ENCODE peak calls at places on chromosomes 1 and 21, in six cellular contexts. E is lower leg skin, U is occipital lobe, P is small intestine, Y is mesenchymal stem cell, N is HS-5. X is an unnamed sample.

GRCh38 chr1:246365708-246366107 is 141.4 kb downstream of the SMYD3 start:
- DNase-seq in P (no peak), U (no peak), Y (no peak), E (no peak), N (no peak), X (no peak)

GRCh38 chr1:223748405-223748772 is 36.0 kb downstream of the CAPN2 start:
- DNase-seq in U (peak), N (no peak), E (no peak), P (peak), Y (peak), X (no peak)

GRCh38 chr1:204828352-204828850 is 42.3 kb upstream of the NFASC start:
- DNase-seq in U (peak), Y (peak), P (peak), E (no peak), N (no peak), X (peak)

GRCh38 chr1:160194737-160195059 is 4.3 kb downstream of the CASQ1 start:
- DNase-seq in Y (no peak), N (no peak), U (no peak), P (no peak), E (no peak), X (no peak)

GRCh38 chr1:28518745-28519341 is 13.0 kb downstream of the RCC1 start:
- DNase-seq in P (peak), N (no peak), E (no peak), Y (peak), U (no peak), X (no peak)

GRCh38 chr1:171251042-171251740 is 2.9 kb downstream of the FMO1 start:
- DNase-seq in U (no peak), E (no peak), N (no peak), Y (peak), P (peak), X (no peak)

GRCh38 chr1:156551066-156551643 is 21.2 kb downstream of the IQGAP3 start:
- DNase-seq in U (no peak), P (no peak), E (no peak), N (no peak), Y (no peak), X (no peak)

GRCh38 chr1:21239181-21239580 is 51.1 kb downstream of the ECE1 start:
- DNase-seq in P (no peak), E (no peak), U (no peak), N (no peak), Y (no peak), X (peak)

GRCh38 chr1:207829576-207829975 is 77.7 kb downstream of the CD46 start:
- DNase-seq in P (no peak), U (no peak), E (no peak), Y (no peak), N (no peak), X (no peak)

GRCh38 chr1:9870572-9870971 is 39.5 kb downstream of the CTNNBIP1 start:
- DNase-seq in E (no peak), Y (no peak), P (no peak), N (no peak), U (no peak), X (peak)

GRCh38 chr1:11680270-11681070 is 478 bp downstream of the MAD2L2 start:
- DNase-seq in E (peak), U (no peak), N (no peak), Y (peak), P (no peak), X (no peak)

GRCh38 chr21:45640001-45640887 is 3.3 kb upstream of the PCBP3 start:
- DNase-seq in E (no peak), N (no peak), P (peak), Y (no peak), U (no peak), X (no peak)

GRCh38 chr1:162388615-162389014 is 7.1 kb downstream of the C1orf226 start:
- DNase-seq in N (no peak), E (peak), U (no peak), P (peak), Y (peak), X (no peak)

GRCh38 chr1:199113265-199113869 is 474.5 kb downstream of the PTPRC start:
- DNase-seq in P (peak), E (no peak), U (peak), Y (peak), N (no peak), X (peak)

GRCh38 chr1:58627221-58627620 is 50.2 kb upstream of the TACSTD2 start:
- DNase-seq in N (no peak), U (no peak), E (no peak), Y (no peak), P (no peak), X (no peak)

GRCh38 chr1:81458186-81458585 is 342.5 kb upstream of the ADGRL2 start:
- DNase-seq in Y (no peak), N (no peak), E (no peak), U (no peak), P (no peak), X (no peak)

GRCh38 chr1:156816561-156817328 is at the start of gene SH2D2A:
- DNase-seq in E (peak), N (no peak), Y (no peak), U (no peak), P (peak), X (no peak)

GRCh38 chr1:98112631-98113030 is 191.8 kb upstream of the DPYD start:
- DNase-seq in Y (no peak), N (no peak), E (no peak), P (no peak), U (no peak), X (no peak)

GRCh38 chr1:21270086-21270689 is 20.1 kb downstream of the ECE1 start:
- DNase-seq in E (peak), N (no peak), U (no peak), Y (peak), P (peak), X (peak)

GRCh38 chr1:227785812-227786608 is 29.5 kb upstream of the PRSS38 start:
- DNase-seq in U (no peak), E (peak), P (no peak), N (no peak), Y (no peak), X (no peak)

GRCh38 chr1:64266941-64267340 is 63.5 kb downstream of the UBE2U start:
- DNase-seq in P (no peak), E (no peak), Y (no peak), N (no peak), U (no peak), X (no peak)

GRCh38 chr1:167293057-167293456 is 72.4 kb downstream of the POU2F1 start:
- DNase-seq in E (no peak), U (no peak), Y (no peak), N (no peak), P (no peak), X (no peak)

GRCh38 chr1:152951711-152952110 is 4.7 kb downstream of the SPRR5 start:
- DNase-seq in P (no peak), Y (no peak), U (no peak), E (peak), N (no peak), X (no peak)

GRCh38 chr1:231171623-231172197 is 9.9 kb downstream of the TRIM67 start:
- DNase-seq in N (no peak), E (no peak), P (no peak), U (no peak), Y (no peak), X (no peak)

GRCh38 chr1:29290414-29290980 is 54.2 kb downstream of the PTPRU start:
- DNase-seq in N (no peak), Y (no peak), E (no peak), P (no peak), U (no peak), X (no peak)

GRCh38 chr1:182259229-182259872 is 132.2 kb downstream of the GLUL start:
- DNase-seq in Y (peak), E (peak), P (peak), N (peak), U (no peak), X (peak)

GRCh38 chr1:8090241-8090702 is 64.2 kb upstream of the ERRFI1 start:
- DNase-seq in Y (peak), U (no peak), E (no peak), N (peak), P (peak), X (no peak)